ENCODE peak calls at places on chromosomes 2 and 18, in five cellular contexts. One of them, this sample, is unnamed.

GRCh38 chr2:37196320-37197195 is at the start of gene CEBPZOS:
- DNase-seq in LoVo: peak; percentile 88
- DNase-seq in activated naive CD4-positive, alpha-beta T cell: peak; percentile 75
- DNase-seq in DND-41: peak; percentile 85
- DNase-seq in activated T-helper 1 cell treated with Interleukin-2 at 50 U/mL for 16 hours: peak; percentile 85
- DNase-seq in this sample: peak; percentile 76

GRCh38 chr2:9210030-9210429 is 3.4 kb downstream of the ASAP2 start:
- DNase-seq in activated naive CD4-positive, alpha-beta T cell: no peak
- DNase-seq in LoVo: peak; percentile 81
- DNase-seq in activated T-helper 1 cell treated with Interleukin-2 at 50 U/mL for 16 hours: no peak
- DNase-seq in DND-41: no peak
- DNase-seq in this sample: no peak

GRCh38 chr18:68314403-68314802 is 400.5 kb downstream of the TMX3 start:
- DNase-seq in DND-41: no peak
- DNase-seq in activated T-helper 1 cell treated with Interleukin-2 at 50 U/mL for 16 hours: no peak
- DNase-seq in LoVo: no peak
- DNase-seq in activated naive CD4-positive, alpha-beta T cell: no peak
- DNase-seq in this sample: no peak

GRCh38 chr2:77270433-77270832 is 251.7 kb downstream of the LRRTM4 start:
- DNase-seq in LoVo: peak; percentile 54
- DNase-seq in DND-41: no peak
- DNase-seq in activated T-helper 1 cell treated with Interleukin-2 at 50 U/mL for 16 hours: no peak
- DNase-seq in activated naive CD4-positive, alpha-beta T cell: no peak
- DNase-seq in this sample: no peak

GRCh38 chr2:64838817-64839216 is 150.4 kb upstream of the SLC1A4 start:
- DNase-seq in activated T-helper 1 cell treated with Interleukin-2 at 50 U/mL for 16 hours: no peak
- DNase-seq in DND-41: no peak
- DNase-seq in LoVo: peak; percentile 96
- DNase-seq in activated naive CD4-positive, alpha-beta T cell: no peak
- DNase-seq in this sample: no peak

GRCh38 chr2:157468931-157469708 is 25.2 kb upstream of the CYTIP start:
- DNase-seq in DND-41: no peak
- DNase-seq in activated T-helper 1 cell treated with Interleukin-2 at 50 U/mL for 16 hours: no peak
- DNase-seq in activated naive CD4-positive, alpha-beta T cell: no peak
- DNase-seq in LoVo: no peak
- DNase-seq in this sample: no peak

GRCh38 chr2:32932825-32933755 is 13.7 kb upstream of the LTBP1 start:
- DNase-seq in DND-41: no peak
- DNase-seq in activated naive CD4-positive, alpha-beta T cell: no peak
- DNase-seq in LoVo: no peak
- DNase-seq in activated T-helper 1 cell treated with Interleukin-2 at 50 U/mL for 16 hours: no peak
- DNase-seq in this sample: no peak

GRCh38 chr18:23844991-23845680 is 155.9 kb downstream of the LAMA3 start:
- DNase-seq in activated naive CD4-positive, alpha-beta T cell: no peak
- DNase-seq in DND-41: no peak
- DNase-seq in LoVo: peak; percentile 67
- DNase-seq in activated T-helper 1 cell treated with Interleukin-2 at 50 U/mL for 16 hours: no peak
- DNase-seq in this sample: no peak

GRCh38 chr2:99420031-99420430 is 69.8 kb downstream of the REV1 start:
- DNase-seq in DND-41: no peak
- DNase-seq in activated T-helper 1 cell treated with Interleukin-2 at 50 U/mL for 16 hours: no peak
- DNase-seq in activated naive CD4-positive, alpha-beta T cell: no peak
- DNase-seq in LoVo: no peak
- DNase-seq in this sample: no peak

GRCh38 chr18:48715651-48716354 is 177.0 kb downstream of the CTIF start:
- DNase-seq in activated naive CD4-positive, alpha-beta T cell: no peak
- DNase-seq in activated T-helper 1 cell treated with Interleukin-2 at 50 U/mL for 16 hours: no peak
- DNase-seq in DND-41: no peak
- DNase-seq in LoVo: no peak
- DNase-seq in this sample: peak; percentile 50

GRCh38 chr2:54483426-54483825 is 27.3 kb downstream of the SPTBN1 start:
- DNase-seq in DND-41: no peak
- DNase-seq in activated naive CD4-positive, alpha-beta T cell: no peak
- DNase-seq in LoVo: peak; percentile 82
- DNase-seq in activated T-helper 1 cell treated with Interleukin-2 at 50 U/mL for 16 hours: no peak
- DNase-seq in this sample: no peak

GRCh38 chr2:172552547-172553291 is 3.2 kb upstream of the PDK1 start:
- DNase-seq in DND-41: no peak
- DNase-seq in activated T-helper 1 cell treated with Interleukin-2 at 50 U/mL for 16 hours: no peak
- DNase-seq in LoVo: no peak
- DNase-seq in activated naive CD4-positive, alpha-beta T cell: no peak
- DNase-seq in this sample: no peak

GRCh38 chr2:71930073-71930681 is 217.5 kb downstream of the CYP26B1 start:
- DNase-seq in DND-41: no peak
- DNase-seq in LoVo: no peak
- DNase-seq in activated T-helper 1 cell treated with Interleukin-2 at 50 U/mL for 16 hours: no peak
- DNase-seq in activated naive CD4-positive, alpha-beta T cell: no peak
- DNase-seq in this sample: no peak

GRCh38 chr2:58428553-58429284 is 187.6 kb upstream of the FANCL start:
- DNase-seq in activated T-helper 1 cell treated with Interleukin-2 at 50 U/mL for 16 hours: no peak
- DNase-seq in activated naive CD4-positive, alpha-beta T cell: no peak
- DNase-seq in LoVo: no peak
- DNase-seq in DND-41: peak; percentile 30
- DNase-seq in this sample: no peak

GRCh38 chr2:26605969-26606846 is 35.0 kb downstream of the CIB4 start:
- DNase-seq in activated naive CD4-positive, alpha-beta T cell: no peak
- DNase-seq in activated T-helper 1 cell treated with Interleukin-2 at 50 U/mL for 16 hours: no peak
- DNase-seq in LoVo: no peak
- DNase-seq in DND-41: no peak
- DNase-seq in this sample: no peak

GRCh38 chr2:127508621-127509034 is 17.7 kb downstream of the IWS1 start:
- DNase-seq in LoVo: peak; percentile 91
- DNase-seq in activated naive CD4-positive, alpha-beta T cell: no peak
- DNase-seq in DND-41: no peak
- DNase-seq in activated T-helper 1 cell treated with Interleukin-2 at 50 U/mL for 16 hours: no peak
- DNase-seq in this sample: peak; percentile 87

GRCh38 chr2:183250472-183250871 is 126.2 kb downstream of the NUP35 start:
- DNase-seq in DND-41: no peak
- DNase-seq in activated T-helper 1 cell treated with Interleukin-2 at 50 U/mL for 16 hours: no peak
- DNase-seq in LoVo: no peak
- DNase-seq in activated naive CD4-positive, alpha-beta T cell: no peak
- DNase-seq in this sample: no peak

GRCh38 chr2:63888053-63888452 is 46.4 kb downstream of the UGP2 start:
- DNase-seq in LoVo: no peak
- DNase-seq in DND-41: no peak
- DNase-seq in activated naive CD4-positive, alpha-beta T cell: no peak
- DNase-seq in activated T-helper 1 cell treated with Interleukin-2 at 50 U/mL for 16 hours: no peak
- DNase-seq in this sample: peak; percentile 21

GRCh38 chr18:32469190-32469611 is 1.5 kb downstream of the GAREM1 start:
- DNase-seq in activated naive CD4-positive, alpha-beta T cell: no peak
- DNase-seq in DND-41: no peak
- DNase-seq in LoVo: peak; percentile 40
- DNase-seq in activated T-helper 1 cell treated with Interleukin-2 at 50 U/mL for 16 hours: no peak
- DNase-seq in this sample: peak; percentile 53

GRCh38 chr2:193584001-193584400 is 1389.3 kb upstream of the TMEFF2 start:
- DNase-seq in DND-41: no peak
- DNase-seq in activated naive CD4-positive, alpha-beta T cell: no peak
- DNase-seq in LoVo: no peak
- DNase-seq in activated T-helper 1 cell treated with Interleukin-2 at 50 U/mL for 16 hours: no peak
- DNase-seq in this sample: no peak

GRCh38 chr2:217622205-217622621 is 380.6 kb downstream of the TNS1 start:
- DNase-seq in activated T-helper 1 cell treated with Interleukin-2 at 50 U/mL for 16 hours: no peak
- DNase-seq in LoVo: no peak
- DNase-seq in activated naive CD4-positive, alpha-beta T cell: no peak
- DNase-seq in DND-41: no peak
- DNase-seq in this sample: no peak

GRCh38 chr2:147829106-147829505 is 15.7 kb upstream of the ACVR2A start:
- DNase-seq in LoVo: peak; percentile 73
- DNase-seq in activated naive CD4-positive, alpha-beta T cell: no peak
- DNase-seq in activated T-helper 1 cell treated with Interleukin-2 at 50 U/mL for 16 hours: no peak
- DNase-seq in DND-41: no peak
- DNase-seq in this sample: no peak

GRCh38 chr2:168948621-168949212 is 47.6 kb downstream of the G6PC2 start:
- DNase-seq in activated T-helper 1 cell treated with Interleukin-2 at 50 U/mL for 16 hours: no peak
- DNase-seq in activated naive CD4-positive, alpha-beta T cell: no peak
- DNase-seq in LoVo: peak; percentile 22
- DNase-seq in DND-41: no peak
- DNase-seq in this sample: no peak

GRCh38 chr2:70686577-70687460 is 81.2 kb downstream of the ADD2 start:
- DNase-seq in DND-41: peak; percentile 24
- DNase-seq in activated naive CD4-positive, alpha-beta T cell: no peak
- DNase-seq in LoVo: peak; percentile 9
- DNase-seq in activated T-helper 1 cell treated with Interleukin-2 at 50 U/mL for 16 hours: no peak
- DNase-seq in this sample: no peak

GRCh38 chr18:47932603-47933002 is 2.1 kb upstream of the SMAD2 start:
- DNase-seq in DND-41: no peak
- DNase-seq in activated naive CD4-positive, alpha-beta T cell: no peak
- DNase-seq in activated T-helper 1 cell treated with Interleukin-2 at 50 U/mL for 16 hours: no peak
- DNase-seq in LoVo: no peak
- DNase-seq in this sample: no peak

GRCh38 chr2:36358317-36358659 is 2.7 kb downstream of the CRIM1 start:
- DNase-seq in activated naive CD4-positive, alpha-beta T cell: no peak
- DNase-seq in LoVo: no peak
- DNase-seq in DND-41: no peak
- DNase-seq in activated T-helper 1 cell treated with Interleukin-2 at 50 U/mL for 16 hours: no peak
- DNase-seq in this sample: no peak

GRCh38 chr18:70181015-70181414 is 24.5 kb downstream of the RTTN start:
- DNase-seq in activated naive CD4-positive, alpha-beta T cell: no peak
- DNase-seq in activated T-helper 1 cell treated with Interleukin-2 at 50 U/mL for 16 hours: no peak
- DNase-seq in DND-41: no peak
- DNase-seq in LoVo: peak; percentile 69
- DNase-seq in this sample: no peak

GRCh38 chr2:9174771-9175441 is 31.7 kb upstream of the ASAP2 start:
- DNase-seq in LoVo: peak; percentile 34
- DNase-seq in activated naive CD4-positive, alpha-beta T cell: no peak
- DNase-seq in activated T-helper 1 cell treated with Interleukin-2 at 50 U/mL for 16 hours: no peak
- DNase-seq in DND-41: no peak
- DNase-seq in this sample: no peak

GRCh38 chr2:1717129-1717528 is 27.2 kb downstream of the PXDN start:
- DNase-seq in activated T-helper 1 cell treated with Interleukin-2 at 50 U/mL for 16 hours: no peak
- DNase-seq in DND-41: no peak
- DNase-seq in activated naive CD4-positive, alpha-beta T cell: no peak
- DNase-seq in LoVo: no peak
- DNase-seq in this sample: no peak

GRCh38 chr18:6543330-6543908 is 128.7 kb upstream of the L3MBTL4 start:
- DNase-seq in LoVo: peak; percentile 21
- DNase-seq in DND-41: no peak
- DNase-seq in activated naive CD4-positive, alpha-beta T cell: no peak
- DNase-seq in activated T-helper 1 cell treated with Interleukin-2 at 50 U/mL for 16 hours: no peak
- DNase-seq in this sample: no peak

GRCh38 chr2:22375094-22375493 is 1009.9 kb upstream of the KLHL29 start:
- DNase-seq in LoVo: no peak
- DNase-seq in activated naive CD4-positive, alpha-beta T cell: no peak
- DNase-seq in activated T-helper 1 cell treated with Interleukin-2 at 50 U/mL for 16 hours: no peak
- DNase-seq in DND-41: no peak
- DNase-seq in this sample: no peak

GRCh38 chr2:75627902-75628504 is 18.6 kb upstream of the MRPL19 start:
- DNase-seq in LoVo: peak; percentile 74
- DNase-seq in activated naive CD4-positive, alpha-beta T cell: no peak
- DNase-seq in DND-41: peak; percentile 79
- DNase-seq in activated T-helper 1 cell treated with Interleukin-2 at 50 U/mL for 16 hours: no peak
- DNase-seq in this sample: peak; percentile 49

GRCh38 chr2:127229555-127229954 is 9.5 kb upstream of the CYP27C1 start:
- DNase-seq in LoVo: no peak
- DNase-seq in activated T-helper 1 cell treated with Interleukin-2 at 50 U/mL for 16 hours: no peak
- DNase-seq in activated naive CD4-positive, alpha-beta T cell: no peak
- DNase-seq in DND-41: no peak
- DNase-seq in this sample: no peak

GRCh38 chr2:236843604-236844003 is 242.1 kb upstream of the COPS8 start:
- DNase-seq in activated T-helper 1 cell treated with Interleukin-2 at 50 U/mL for 16 hours: no peak
- DNase-seq in DND-41: no peak
- DNase-seq in activated naive CD4-positive, alpha-beta T cell: no peak
- DNase-seq in LoVo: no peak
- DNase-seq in this sample: no peak

GRCh38 chr2:42969231-42970150 is 177.1 kb upstream of the HAAO start:
- DNase-seq in activated naive CD4-positive, alpha-beta T cell: no peak
- DNase-seq in LoVo: no peak
- DNase-seq in activated T-helper 1 cell treated with Interleukin-2 at 50 U/mL for 16 hours: no peak
- DNase-seq in DND-41: no peak
- DNase-seq in this sample: no peak

GRCh38 chr2:130332271-130333073 is 10.2 kb upstream of the IMP4 start:
- DNase-seq in activated naive CD4-positive, alpha-beta T cell: peak; percentile 12
- DNase-seq in activated T-helper 1 cell treated with Interleukin-2 at 50 U/mL for 16 hours: peak; percentile 48
- DNase-seq in DND-41: peak; percentile 67
- DNase-seq in LoVo: peak; percentile 74
- DNase-seq in this sample: no peak